ENCODE peak calls at places on chromosome 21, in five cellular contexts. H is stimulated activated CD8-positive, alpha-beta memory T cell treated with anti-CD3 and anti-CD28 coated beads, Interleukin-15, amount 100 ng/mL, for 48 hours; A is germinal center; I is Calu3; K is osteocyte. Z is an unnamed sample.

GRCh38 chr21:42356036-42356435 is 5.2 kb upstream of the TFF2 start:
- DNase-seq in H (no peak), I (no peak), A (no peak), K (no peak), Z (no peak)

GRCh38 chr21:24225432-24225831 is 1381.8 kb downstream of the MRPL39 start:
- DNase-seq in H (no peak), I (no peak), A (no peak), K (no peak), Z (no peak)

GRCh38 chr21:45255381-45256020 is 32.2 kb downstream of the POFUT2 start:
- DNase-seq in H (no peak), I (peak; percentile 28), K (no peak), A (peak; percentile 61), Z (no peak)

GRCh38 chr21:42756580-42757250 is 103.3 kb downstream of the PDE9A start:
- DNase-seq in K (no peak), A (no peak), H (no peak), I (no peak), Z (no peak)

GRCh38 chr21:18340387-18340942 is 63.1 kb downstream of the TMPRSS15 start:
- DNase-seq in A (no peak), K (no peak), H (no peak), I (no peak), Z (no peak)

GRCh38 chr21:43911015-43911934 is 46.3 kb downstream of the AGPAT3 start:
- DNase-seq in K (no peak), A (no peak), H (no peak), I (no peak), Z (no peak)

GRCh38 chr21:45104560-45104959 is 30.2 kb downstream of the ADARB1 start:
- DNase-seq in I (peak; percentile 61), K (no peak), A (no peak), H (no peak), Z (no peak)

GRCh38 chr21:31730687-31731111 is 1.2 kb downstream of the SCAF4 start:
- DNase-seq in A (no peak), K (no peak), I (no peak), H (no peak), Z (no peak)

GRCh38 chr21:25836396-25836795 is 101.6 kb downstream of the GABPA start:
- DNase-seq in H (no peak), I (no peak), K (no peak), A (no peak), Z (no peak)

GRCh38 chr21:46205121-46205520 is 20.9 kb upstream of the SPATC1L start:
- DNase-seq in K (no peak), A (no peak), I (no peak), H (no peak), Z (no peak)

GRCh38 chr21:35265170-35265877 is 216.2 kb upstream of the RUNX1 start:
- DNase-seq in A (no peak), I (peak; percentile 66), H (no peak), K (no peak), Z (no peak)

GRCh38 chr21:37565530-37566223 is 199.1 kb downstream of the DYRK1A start:
- DNase-seq in K (peak; percentile 25), H (no peak), A (no peak), I (peak; percentile 8), Z (peak; percentile 35)

GRCh38 chr21:22438428-22439086 is 1440.3 kb downstream of the NCAM2 start:
- DNase-seq in A (no peak), K (no peak), H (no peak), I (no peak), Z (no peak)

GRCh38 chr21:42496839-42497202 is 797 bp upstream of the RSPH1 start:
- DNase-seq in H (no peak), A (no peak), K (peak; percentile 85), I (no peak), Z (no peak)

GRCh38 chr21:23601549-23601948 is 2005.7 kb downstream of the MRPL39 start:
- DNase-seq in H (no peak), I (no peak), K (no peak), A (no peak), Z (no peak)

GRCh38 chr21:41774467-41775151 is 7.8 kb upstream of the RIPK4 start:
- DNase-seq in I (no peak), A (no peak), K (no peak), H (no peak), Z (peak; percentile 48)

GRCh38 chr21:35922618-35923017 is 137.7 kb downstream of the SETD4 start:
- DNase-seq in H (no peak), K (no peak), I (no peak), A (no peak), Z (no peak)

GRCh38 chr21:41763398-41763931 is 3.4 kb downstream of the RIPK4 start:
- DNase-seq in H (no peak), K (no peak), A (no peak), I (no peak), Z (no peak)

GRCh38 chr21:43827015-43827611 is 37.7 kb downstream of the RRP1 start:
- DNase-seq in A (no peak), I (no peak), K (no peak), H (peak; percentile 29), Z (no peak)

GRCh38 chr21:28632718-28633408 is 359.8 kb downstream of the LTN1 start:
- DNase-seq in H (no peak), I (no peak), A (no peak), K (no peak), Z (no peak)

GRCh38 chr21:28154121-28154520 is 838.6 kb downstream of the LTN1 start:
- DNase-seq in I (no peak), K (no peak), H (no peak), A (no peak), Z (no peak)

GRCh38 chr21:44024895-44025353 is 12.8 kb downstream of the TRAPPC10 start:
- DNase-seq in A (no peak), K (no peak), I (no peak), H (no peak), Z (peak; percentile 48)

GRCh38 chr21:31920275-31920674 is 47.5 kb downstream of the HUNK start:
- DNase-seq in H (no peak), K (no peak), I (no peak), A (no peak), Z (no peak)

GRCh38 chr21:44616591-44616926 is 4.7 kb downstream of the KRTAP10-8 start:
- DNase-seq in I (no peak), H (no peak), A (no peak), K (peak; percentile 82), Z (no peak)

GRCh38 chr21:43809346-43809799 is 20.0 kb downstream of the RRP1 start:
- DNase-seq in A (no peak), I (no peak), H (no peak), K (no peak), Z (no peak)

GRCh38 chr21:42300956-42301355 is 14.3 kb downstream of the TFF3 start:
- DNase-seq in K (no peak), A (no peak), H (no peak), I (no peak), Z (no peak)